ENCODE peak calls at places on chromosomes 12 and 14, in five cellular contexts. One of them, this sample, is unnamed.

GRCh38 chr12:50397122-50397650 is 777 bp upstream of the FAM186A start:
- DNase-seq in CD8-positive, alpha-beta T cell: no peak
- DNase-seq in tibial nerve: no peak
- DNase-seq in heart right ventricle: no peak
- DNase-seq in Peyer's patch: no peak
- DNase-seq in this sample: peak; percentile 62

GRCh38 chr14:48974994-48975393 is 611.2 kb downstream of the RPS29 start:
- DNase-seq in heart right ventricle: no peak
- DNase-seq in Peyer's patch: no peak
- DNase-seq in tibial nerve: no peak
- DNase-seq in CD8-positive, alpha-beta T cell: no peak
- DNase-seq in this sample: no peak

GRCh38 chr12:71426030-71426570 is 13.5 kb upstream of the LGR5 start:
- DNase-seq in Peyer's patch: no peak
- DNase-seq in heart right ventricle: no peak
- DNase-seq in CD8-positive, alpha-beta T cell: no peak
- DNase-seq in tibial nerve: no peak
- DNase-seq in this sample: no peak

GRCh38 chr12:67578976-67579661 is 69.4 kb upstream of the DYRK2 start:
- DNase-seq in Peyer's patch: no peak
- DNase-seq in heart right ventricle: no peak
- DNase-seq in CD8-positive, alpha-beta T cell: peak; percentile 27
- DNase-seq in tibial nerve: no peak
- DNase-seq in this sample: peak; percentile 13

GRCh38 chr14:76880432-76880831 is 54.2 kb downstream of the LRRC74A start:
- DNase-seq in Peyer's patch: no peak
- DNase-seq in CD8-positive, alpha-beta T cell: no peak
- DNase-seq in tibial nerve: no peak
- DNase-seq in heart right ventricle: no peak
- DNase-seq in this sample: no peak

GRCh38 chr12:15979096-15980091 is 68.3 kb downstream of the DERA start:
- DNase-seq in CD8-positive, alpha-beta T cell: no peak
- DNase-seq in heart right ventricle: no peak
- DNase-seq in tibial nerve: no peak
- DNase-seq in Peyer's patch: peak; percentile 58
- DNase-seq in this sample: peak; percentile 39

GRCh38 chr12:100356646-100357223 is at the start of gene SLC17A8:
- DNase-seq in CD8-positive, alpha-beta T cell: no peak
- DNase-seq in tibial nerve: no peak
- DNase-seq in heart right ventricle: no peak
- DNase-seq in Peyer's patch: no peak
- DNase-seq in this sample: no peak

GRCh38 chr14:36513451-36514277 is 6.4 kb downstream of the NKX2-1 start:
- DNase-seq in tibial nerve: no peak
- DNase-seq in heart right ventricle: no peak
- DNase-seq in CD8-positive, alpha-beta T cell: no peak
- DNase-seq in Peyer's patch: no peak
- DNase-seq in this sample: no peak

GRCh38 chr12:130706311-130706710 is 9.8 kb downstream of the RIMBP2 start:
- DNase-seq in Peyer's patch: peak; percentile 36
- DNase-seq in CD8-positive, alpha-beta T cell: no peak
- DNase-seq in tibial nerve: no peak
- DNase-seq in heart right ventricle: no peak
- DNase-seq in this sample: no peak

GRCh38 chr14:55103005-55103640 is 25.9 kb upstream of the LGALS3 start:
- DNase-seq in CD8-positive, alpha-beta T cell: peak; percentile 64
- DNase-seq in heart right ventricle: peak; percentile 63
- DNase-seq in tibial nerve: peak; percentile 76
- DNase-seq in Peyer's patch: peak; percentile 93
- DNase-seq in this sample: peak; percentile 99

GRCh38 chr14:24426912-24427536 is 2.4 kb downstream of the CBLN3 start:
- DNase-seq in heart right ventricle: no peak
- DNase-seq in Peyer's patch: peak; percentile 73
- DNase-seq in CD8-positive, alpha-beta T cell: no peak
- DNase-seq in tibial nerve: no peak
- DNase-seq in this sample: peak; percentile 57

GRCh38 chr14:100421756-100422470 is 98.8 kb downstream of the SLC25A47 start:
- DNase-seq in CD8-positive, alpha-beta T cell: no peak
- DNase-seq in heart right ventricle: no peak
- DNase-seq in tibial nerve: no peak
- DNase-seq in Peyer's patch: peak; percentile 29
- DNase-seq in this sample: no peak

DNA sequence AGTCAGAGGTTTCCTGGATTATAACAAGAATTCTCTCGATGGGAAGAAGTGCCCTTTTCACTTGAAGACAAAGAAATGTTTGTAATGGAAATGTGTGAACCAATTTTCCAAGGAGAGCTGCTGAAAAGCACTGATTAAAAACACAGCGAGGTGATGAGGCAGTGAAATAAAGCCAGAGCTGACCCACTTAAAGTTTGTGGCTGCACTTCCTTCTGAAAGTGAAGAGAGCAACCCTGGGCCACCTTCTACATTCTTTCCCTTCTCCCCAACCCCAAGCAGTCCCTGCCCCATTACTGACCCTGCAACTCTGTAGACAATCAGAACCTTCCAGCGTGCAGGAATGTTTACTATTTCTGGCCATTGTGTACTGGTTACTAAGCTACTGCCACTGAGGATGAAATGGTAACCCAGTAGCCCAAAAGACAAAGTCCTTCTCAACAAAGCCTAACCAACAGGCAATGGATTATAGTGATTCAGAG is 174.0 kb downstream of the TTC7B start:
- DNase-seq in CD8-positive, alpha-beta T cell: no peak
- DNase-seq in heart right ventricle: no peak
- DNase-seq in tibial nerve: no peak
- DNase-seq in Peyer's patch: no peak
- DNase-seq in this sample: no peak
- H3K4me3 ChIP-seq in CD8-positive, alpha-beta T cell: no peak overlapping the region
- H3K4me3 ChIP-seq in heart right ventricle: no peak overlapping the region
- H3K4me3 ChIP-seq in tibial nerve: no peak overlapping the region
- H3K4me3 ChIP-seq in Peyer's patch: no peak overlapping the region
- H3K4me3 ChIP-seq in this sample: no peak overlapping the region

GRCh38 chr14:56751471-56751870 is 58.8 kb downstream of the OTX2 start:
- DNase-seq in CD8-positive, alpha-beta T cell: no peak
- DNase-seq in heart right ventricle: no peak
- DNase-seq in Peyer's patch: no peak
- DNase-seq in tibial nerve: no peak
- DNase-seq in this sample: no peak
- TF ChIP-seq CTCF in CD8-positive, alpha-beta T cell: no peak
- TF ChIP-seq CTCF in heart right ventricle: no peak
- TF ChIP-seq CTCF in Peyer's patch: no peak
- TF ChIP-seq CTCF in tibial nerve: no peak
- TF ChIP-seq CTCF in this sample: no peak

GRCh38 chr14:104693482-104694431 is 4.3 kb downstream of the INF2 start:
- DNase-seq in CD8-positive, alpha-beta T cell: no peak
- DNase-seq in heart right ventricle: peak; percentile 19
- DNase-seq in Peyer's patch: no peak
- DNase-seq in tibial nerve: no peak
- DNase-seq in this sample: no peak

GRCh38 chr14:104694475-104694950 is 5.1 kb downstream of the INF2 start:
- DNase-seq in tibial nerve: no peak
- DNase-seq in CD8-positive, alpha-beta T cell: no peak
- DNase-seq in Peyer's patch: no peak
- DNase-seq in heart right ventricle: peak; percentile 20
- DNase-seq in this sample: no peak

GRCh38 chr14:104696671-104697316 is 7.4 kb downstream of the INF2 start:
- DNase-seq in heart right ventricle: no peak
- DNase-seq in tibial nerve: no peak
- DNase-seq in CD8-positive, alpha-beta T cell: no peak
- DNase-seq in Peyer's patch: no peak
- DNase-seq in this sample: no peak

GRCh38 chr14:104695660-104696000 is 6.2 kb downstream of the INF2 start:
- DNase-seq in CD8-positive, alpha-beta T cell: no peak
- DNase-seq in tibial nerve: no peak
- DNase-seq in Peyer's patch: no peak
- DNase-seq in heart right ventricle: no peak
- DNase-seq in this sample: no peak

DNA sequence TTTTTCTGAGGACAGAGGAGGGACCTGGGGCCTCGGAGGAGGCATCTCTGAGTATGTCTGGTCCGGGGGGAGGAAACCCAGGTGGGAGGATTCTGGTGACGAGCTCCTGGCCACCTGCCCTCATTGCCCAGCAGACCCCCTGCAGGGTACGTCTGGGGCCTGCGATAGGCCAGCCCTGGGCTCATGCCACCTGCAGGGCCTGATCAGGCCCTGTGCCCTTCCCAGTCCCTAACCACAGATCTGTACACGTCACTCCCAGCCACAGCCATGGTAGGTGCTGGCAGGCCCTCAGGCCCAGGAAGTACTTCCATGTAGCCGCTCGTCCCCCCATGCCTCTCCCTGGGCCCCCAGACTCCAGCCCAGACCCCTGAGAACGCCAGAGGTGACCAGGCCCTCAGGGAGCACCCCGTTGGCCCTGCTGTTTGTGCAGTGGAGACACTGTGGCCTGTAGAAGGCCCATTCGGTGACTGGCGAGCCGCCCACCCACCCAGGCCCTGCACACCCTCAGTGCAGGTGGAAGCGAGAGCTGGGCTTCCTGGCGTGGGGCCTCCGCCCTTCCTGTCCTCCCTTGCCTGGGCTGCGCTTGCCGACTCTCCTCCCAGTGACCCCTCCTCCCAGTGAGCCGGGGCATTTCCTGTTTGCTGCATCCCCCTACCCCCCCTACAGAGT is 5.7 kb downstream of the INF2 start:
- DNase-seq in tibial nerve: no peak
- DNase-seq in heart right ventricle: no peak
- DNase-seq in Peyer's patch: peak; percentile 68
- DNase-seq in CD8-positive, alpha-beta T cell: peak; percentile 45
- DNase-seq in this sample: no peak
- H3K4me3 ChIP-seq in tibial nerve: no peak overlapping the region
- H3K4me3 ChIP-seq in heart right ventricle: peak overlapping the region; percentile 27
- H3K4me3 ChIP-seq in Peyer's patch: no peak overlapping the region
- H3K4me3 ChIP-seq in CD8-positive, alpha-beta T cell: peak overlapping the region; percentile 17
- H3K4me3 ChIP-seq in this sample: no peak overlapping the region

DNA sequence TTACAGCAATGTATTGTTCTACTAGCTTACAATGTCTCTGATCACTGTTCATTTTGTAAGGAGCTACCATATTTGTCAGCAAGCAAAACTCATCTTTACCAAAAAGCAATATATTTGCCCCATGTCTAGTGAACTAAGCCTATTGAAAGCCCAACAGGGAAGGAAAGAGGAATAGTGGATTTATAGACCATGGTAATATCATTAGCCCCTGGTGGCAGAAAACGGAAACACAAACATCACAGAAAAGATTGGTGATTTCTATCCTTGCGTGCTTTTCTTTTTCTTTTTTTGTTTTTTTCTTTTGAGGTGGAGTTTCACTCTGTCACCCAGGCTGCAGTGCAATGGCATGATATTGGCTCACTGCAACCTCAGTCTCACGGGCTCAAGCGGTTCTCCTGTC is 1562.4 kb upstream of the TMEM132C start:
- DNase-seq in tibial nerve: no peak
- DNase-seq in Peyer's patch: no peak
- DNase-seq in CD8-positive, alpha-beta T cell: no peak
- DNase-seq in heart right ventricle: no peak
- DNase-seq in this sample: no peak
- TF ChIP-seq CTCF in tibial nerve: no peak
- TF ChIP-seq CTCF in Peyer's patch: no peak
- TF ChIP-seq CTCF in CD8-positive, alpha-beta T cell: no peak
- TF ChIP-seq CTCF in heart right ventricle: no peak
- TF ChIP-seq CTCF in this sample: no peak

This sample was measured in epithelial cell of esophagus.